ENCODE peak calls at places on chromosomes 7 and 10, in nine cellular contexts. E is T-helper 1 cell; G is stimulated activated CD4-positive, alpha-beta T cell treated with anti-CD3 and anti-CD28 coated beads, Interleukin-12 subunit alpha, Interleukin-12 subunit beta, amount 100 ng/mL, for 4 hours; U is mesothelial cell of epicardium; L is endodermal cell; M is activated T-helper 1 cell treated with Interleukin-2 at 50 U/mL for 16 hours; S is cardiac septum; W is GM04504; T is epithelial cell of proximal tubule. P is an unnamed sample.
A peak's percentile ranks its signal among the peaks of the same experiment; 100 is the strongest.

GRCh38 chr10:88289342-88289741 is 293.8 kb downstream of the RNLS start:
- DNase-seq in E (no peak), G (no peak), U (no peak), L (no peak), M (no peak), S (no peak), W (no peak), T (no peak), P (no peak)

GRCh38 chr10:1173091-1173490 is 116.9 kb downstream of the WDR37 start:
- DNase-seq in E (no peak), G (no peak), U (no peak), L (no peak), M (no peak), S (peak; percentile 63), W (no peak), T (no peak), P (no peak)

GRCh38 chr7:30048582-30048981 is 20.4 kb downstream of the PLEKHA8 start:
- DNase-seq in E (no peak), G (no peak), U (no peak), L (no peak), M (no peak), S (no peak), W (no peak), T (no peak), P (no peak)

GRCh38 chr7:151017953-151018420 is 6.3 kb downstream of the ATG9B start:
- DNase-seq in E (peak; percentile 73), G (peak; percentile 87), U (peak; percentile 93), L (peak; percentile 98), M (peak; percentile 65), S (peak; percentile 87), W (no peak), T (no peak), P (no peak)

GRCh38 chr10:29257106-29257783 is 31.6 kb upstream of the LYZL1 start:
- DNase-seq in E (no peak), G (no peak), U (no peak), L (no peak), M (no peak), S (no peak), W (peak; percentile 89), T (no peak), P (peak; percentile 90)

GRCh38 chr7:134212576-134213546 is 85.7 kb downstream of the LRGUK start:
- DNase-seq in E (no peak), G (no peak), U (no peak), L (no peak), M (no peak), S (no peak), W (no peak), T (no peak), P (no peak)

GRCh38 chr10:4082851-4083250 is 297.8 kb upstream of the KLF6 start:
- DNase-seq in E (no peak), G (no peak), U (no peak), L (no peak), M (no peak), S (no peak), W (no peak), T (no peak), P (peak; percentile 78)

GRCh38 chr10:37831495-37832333 is 25.7 kb downstream of the ZNF248 start:
- DNase-seq in E (no peak), G (no peak), U (no peak), L (no peak), M (no peak), S (no peak), W (no peak), T (no peak), P (no peak)

GRCh38 chr7:36115448-36116321 is 37.4 kb upstream of the EEPD1 start:
- DNase-seq in E (peak; percentile 92), G (peak; percentile 77), U (peak; percentile 79), L (no peak), M (peak; percentile 14), S (no peak), W (peak; percentile 93), T (peak; percentile 88), P (peak; percentile 96)

GRCh38 chr10:96873756-96874467 is 41.8 kb downstream of the LCOR start:
- DNase-seq in E (no peak), G (no peak), U (no peak), L (no peak), M (no peak), S (no peak), W (no peak), T (no peak), P (no peak)

GRCh38 chr10:28987555-28988320 is 301.1 kb upstream of the LYZL1 start:
- DNase-seq in E (no peak), G (no peak), U (no peak), L (no peak), M (no peak), S (no peak), W (no peak), T (no peak), P (no peak)

GRCh38 chr10:113228570-113228969 is 278.5 kb downstream of the TCF7L2 start:
- DNase-seq in E (no peak), G (no peak), U (no peak), L (peak; percentile 13), M (no peak), S (no peak), W (peak; percentile 51), T (no peak), P (peak; percentile 83)

GRCh38 chr10:18437486-18437885 is 213.9 kb downstream of the NSUN6 start:
- DNase-seq in E (no peak), G (no peak), U (no peak), L (no peak), M (no peak), S (no peak), W (no peak), T (no peak), P (peak; percentile 16)

GRCh38 chr7:149635561-149636329 is 137.6 kb downstream of the ZNF467 start:
- DNase-seq in E (no peak), G (no peak), U (no peak), L (peak; percentile 88), M (no peak), S (no peak), W (no peak), T (no peak), P (no peak)

GRCh38 chr7:28623105-28623730 is 210.9 kb downstream of the CREB5 start:
- DNase-seq in E (no peak), G (no peak), U (no peak), L (no peak), M (no peak), S (no peak), W (no peak), T (no peak), P (peak; percentile 78)

GRCh38 chr7:919114-919442 is 35.4 kb downstream of the ADAP1 start:
- DNase-seq in E (no peak), G (no peak), U (peak; percentile 34), L (no peak), M (no peak), S (peak; percentile 59), W (no peak), T (no peak), P (no peak)

GRCh38 chr10:117805191-117805590 is 241.6 kb downstream of the RAB11FIP2 start:
- DNase-seq in E (no peak), G (no peak), U (no peak), L (peak; percentile 24), M (no peak), S (no peak), W (no peak), T (no peak), P (no peak)

GRCh38 chr10:91162050-91162494 is 58.4 kb upstream of the PCGF5 start:
- DNase-seq in E (peak; percentile 6), G (no peak), U (no peak), L (peak; percentile 64), M (no peak), S (no peak), W (no peak), T (no peak), P (peak; percentile 12)

GRCh38 chr7:46131916-46132795 is 211.1 kb upstream of the IGFBP3 start:
- DNase-seq in E (no peak), G (no peak), U (no peak), L (peak; percentile 81), M (no peak), S (no peak), W (no peak), T (peak; percentile 31), P (no peak)

GRCh38 chr7:69434350-69434749 is 163.9 kb upstream of the AUTS2 start:
- DNase-seq in E (no peak), G (no peak), U (no peak), L (no peak), M (no peak), S (no peak), W (no peak), T (no peak), P (peak; percentile 97)

P was measured in astrocyte.